ENCODE peak calls at places on chromosomes 13 and 19, in six cellular contexts. J is H9, U is IMR-90, A is neuronal stem cell, O is H1, G is trophoblast cell. B is an unnamed sample.

GRCh38 chr19:2083174-2083854 is 12.8 kb downstream of the MOB3A start:
- DNase-seq in J (no peak), O (no peak), U (no peak), A (no peak), G (no peak), B (no peak)

GRCh38 chr19:54653181-54653809 is 9.5 kb upstream of the LILRB4 start:
- DNase-seq in J (no peak), A (no peak), U (peak), G (no peak), O (no peak), B (peak)

GRCh38 chr13:97028441-97029299 is 34.4 kb upstream of the OXGR1 start:
- DNase-seq in U (peak), G (peak), A (peak), J (peak), O (peak), B (peak)

GRCh38 chr19:4326215-4326836 is 12.3 kb downstream of the STAP2 start:
- DNase-seq in A (no peak), G (no peak), J (no peak), O (no peak), U (no peak), B (no peak)

GRCh38 chr19:41297628-41298326 is 12.2 kb upstream of the CCDC97 start:
- DNase-seq in U (no peak), A (no peak), O (no peak), J (no peak), G (peak), B (no peak)

GRCh38 chr19:22354665-22355064 is 67.5 kb downstream of the ZNF98 start:
- DNase-seq in U (no peak), A (no peak), G (no peak), O (no peak), J (no peak), B (no peak)

GRCh38 chr19:15934332-15935078 is at the start of gene CYP4F11:
- DNase-seq in A (no peak), J (no peak), O (no peak), G (no peak), U (no peak), B (no peak)

GRCh38 chr19:5308471-5309437 is 31.9 kb downstream of the PTPRS start:
- DNase-seq in O (no peak), J (no peak), G (no peak), U (peak), A (no peak), B (no peak)

GRCh38 chr19:11227201-11227886 is 12.1 kb upstream of the ANGPTL8 start:
- DNase-seq in G (peak), U (no peak), A (no peak), J (peak), O (peak), B (no peak)

GRCh38 chr19:4297901-4298771 is 4.1 kb downstream of the TMIGD2 start:
- DNase-seq in J (peak), G (no peak), O (no peak), A (no peak), U (no peak), B (no peak)

GRCh38 chr13:113018676-113019465 is 49.9 kb downstream of the MCF2L start:
- DNase-seq in G (no peak), U (no peak), J (no peak), O (no peak), A (no peak), B (no peak)

DNA sequence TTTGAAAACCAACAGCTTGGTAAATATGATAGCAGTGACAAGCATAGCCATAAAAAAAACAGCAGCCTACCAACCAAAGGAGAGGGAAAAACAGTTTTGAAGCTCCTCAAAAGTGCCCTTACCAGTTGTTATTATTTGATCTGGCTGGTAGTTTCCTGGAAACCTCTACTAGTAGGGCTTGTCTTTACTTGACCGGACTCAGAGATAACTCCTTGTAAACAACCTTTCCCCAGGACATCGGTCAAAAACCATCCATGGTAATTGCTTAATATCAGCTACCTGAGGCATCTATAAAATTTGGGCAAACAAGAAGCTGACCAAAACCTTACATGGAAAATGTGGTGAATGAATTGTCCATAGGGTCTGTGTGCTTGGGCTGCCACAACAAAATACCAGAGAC is 210.9 kb downstream of the FGF14 start:
- DNase-seq in A (no peak), O (no peak), U (no peak), J (no peak), G (no peak), B (no peak)
- H2AK5ac ChIP-seq in A (no peak), O (no peak), U (no peak), J (no peak), G (no peak), B (no peak)

GRCh38 chr13:108000998-108001397 is 214.3 kb downstream of the LIG4 start:
- DNase-seq in A (no peak), G (no peak), U (no peak), O (no peak), J (no peak), B (no peak)

GRCh38 chr13:108005231-108005630 is 210.1 kb downstream of the LIG4 start:
- DNase-seq in J (no peak), A (no peak), O (no peak), G (no peak), U (no peak), B (no peak)

GRCh38 chr13:108006619-108007018 is 208.7 kb downstream of the LIG4 start:
- DNase-seq in A (no peak), O (no peak), J (no peak), G (no peak), U (no peak), B (no peak)

GRCh38 chr13:107999751-108000150 is 215.6 kb downstream of the LIG4 start:
- DNase-seq in O (no peak), U (no peak), A (no peak), J (no peak), G (no peak), B (no peak)

DNA sequence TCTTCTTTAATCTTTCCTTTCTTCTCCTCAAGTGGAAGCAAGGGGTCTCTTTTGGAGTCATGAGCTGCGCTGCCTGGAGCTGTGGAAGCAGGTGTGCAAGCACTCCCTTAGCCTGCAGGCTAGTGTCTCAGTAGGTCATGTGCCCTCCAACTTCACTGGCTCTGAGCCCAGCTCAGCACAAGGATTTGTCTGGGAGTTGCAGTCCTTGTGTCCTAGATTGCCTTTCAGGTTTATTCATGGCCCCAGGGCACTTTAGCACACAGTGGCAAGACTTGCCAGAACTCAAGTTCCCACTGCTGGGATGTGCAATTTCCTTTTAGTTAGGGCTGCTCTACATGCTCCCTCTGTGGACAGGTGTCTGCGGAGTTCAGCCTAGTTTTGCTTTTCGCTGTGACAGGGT is 211.7 kb downstream of the LIG4 start:
- DNase-seq in U (no peak), A (no peak), O (no peak), G (no peak), J (no peak), B (no peak)
- H4K91ac ChIP-seq in U (no peak), A (no peak), O (no peak), G (no peak), J (no peak), B (no peak)

GRCh38 chr19:954672-955494 is 29.0 kb downstream of the ARID3A start:
- DNase-seq in G (peak), J (no peak), U (no peak), A (no peak), O (no peak), B (peak)
- H2AK5ac ChIP-seq in G (peak), J (no peak), U (peak), A (peak), O (peak), B (peak)

GRCh38 chr13:101621099-101621498 is 168.6 kb downstream of the ITGBL1 start:
- DNase-seq in A (no peak), J (no peak), O (no peak), U (no peak), G (peak), B (no peak)
- H4K91ac ChIP-seq in A (no peak), J (no peak), O (no peak), U (no peak), G (no peak), B (no peak)

GRCh38 chr13:25977216-25977615 is 74.6 kb downstream of the SHISA2 start:
- DNase-seq in A (no peak), J (peak), O (peak), U (no peak), G (no peak), B (no peak)

GRCh38 chr13:25981060-25981459 is 70.8 kb downstream of the SHISA2 start:
- DNase-seq in G (no peak), U (no peak), J (no peak), A (no peak), O (no peak), B (no peak)

GRCh38 chr13:25977671-25978070 is 74.1 kb downstream of the SHISA2 start:
- DNase-seq in O (no peak), G (no peak), U (no peak), A (no peak), J (no peak), B (no peak)

GRCh38 chr13:25980255-25980654 is 71.6 kb downstream of the SHISA2 start:
- DNase-seq in U (peak), J (peak), O (no peak), G (peak), A (no peak), B (peak)

GRCh38 chr13:25978961-25979360 is 72.9 kb downstream of the SHISA2 start:
- DNase-seq in J (no peak), A (no peak), G (peak), O (no peak), U (no peak), B (peak)
- H2AK5ac ChIP-seq in J (no peak), A (no peak), G (no peak), O (peak), U (no peak), B (no peak)

GRCh38 chr13:76799696-76800095 is 86.5 kb downstream of the KCTD12 start:
- DNase-seq in O (no peak), U (no peak), J (no peak), A (no peak), G (peak), B (peak)

GRCh38 chr13:76798037-76798436 is 88.2 kb downstream of the KCTD12 start:
- DNase-seq in J (no peak), A (no peak), U (no peak), G (no peak), O (no peak), B (no peak)

GRCh38 chr13:76808927-76809326 is 77.3 kb downstream of the KCTD12 start:
- DNase-seq in O (no peak), U (peak), J (no peak), G (no peak), A (no peak), B (no peak)

GRCh38 chr13:76809369-76809768 is 76.8 kb downstream of the KCTD12 start:
- DNase-seq in G (no peak), O (no peak), J (no peak), A (no peak), U (no peak), B (no peak)

DNA sequence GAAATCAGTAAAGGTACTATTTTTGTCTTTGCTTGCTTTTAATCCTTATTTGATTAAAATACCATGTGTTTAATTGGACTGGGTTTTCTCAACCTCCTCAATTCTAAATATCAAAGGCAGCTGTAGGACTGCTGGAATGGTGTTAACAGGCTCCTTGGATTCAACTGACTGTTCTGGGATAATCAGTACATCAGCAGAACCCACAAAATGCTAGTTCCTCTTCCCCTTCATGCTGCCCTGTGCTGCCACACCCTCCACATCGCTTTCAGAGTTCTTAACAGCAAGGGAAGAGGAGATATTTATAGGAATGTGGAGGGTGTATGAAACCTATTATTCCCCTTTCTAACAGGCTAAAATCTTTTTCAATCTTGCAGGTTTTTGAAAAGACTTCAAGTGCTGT is 82.4 kb downstream of the KCTD12 start:
- DNase-seq in O (no peak), U (no peak), G (no peak), J (no peak), A (no peak), B (no peak)
- H4K91ac ChIP-seq in O (no peak), U (no peak), G (no peak), J (no peak), A (no peak), B (no peak)

DNA sequence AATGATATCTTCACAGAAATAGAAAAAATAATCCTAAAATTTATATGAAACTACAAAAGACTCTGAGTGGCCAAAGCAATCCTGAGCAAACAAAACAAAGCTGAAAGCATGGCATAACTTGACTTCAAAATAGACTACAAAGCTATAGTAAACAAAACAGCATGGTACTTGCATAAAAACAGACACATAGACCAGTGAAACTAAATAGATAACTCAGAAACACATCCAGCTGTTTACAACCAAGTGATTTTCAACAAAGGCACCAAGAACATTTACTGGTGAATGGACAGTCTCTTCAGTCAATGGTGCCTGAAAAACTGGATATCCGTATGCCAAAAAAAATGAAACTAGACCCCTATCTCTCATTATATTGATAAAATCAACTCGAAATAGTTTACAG is 25.2 kb downstream of the SCGB2B2 start:
- DNase-seq in G (no peak), U (no peak), J (no peak), A (no peak), O (no peak), B (no peak)
- H2AK5ac ChIP-seq in G (no peak), U (no peak), J (no peak), A (no peak), O (no peak), B (no peak)

B was measured in mesenchymal stem cell.